ENCODE peak calls at places on chromosome 10, in eight cellular contexts. C, Q, F, D, E, L, N and V are unnamed samples.

GRCh38 chr10:58453098-58453497 is 59.6 kb upstream of the BICC1 start:
- DNase-seq in N (no peak), Q (no peak), F (no peak), D (no peak), C (no peak), L (no peak), E (no peak), V (no peak)

GRCh38 chr10:127344346-127344745 is 148.0 kb upstream of the INSYN2A start:
- DNase-seq in L (no peak), N (no peak), E (no peak), C (no peak), Q (no peak), D (no peak), F (no peak), V (no peak)

GRCh38 chr10:100518761-100519241 is 860 bp downstream of the SEC31B start:
- DNase-seq in E (peak; percentile 87), Q (peak; percentile 86), C (peak; percentile 53), N (peak; percentile 58), L (no peak), F (no peak), D (peak; percentile 73), V (peak; percentile 70)

GRCh38 chr10:108250954-108251620 is 1086.6 kb upstream of the SORCS1 start:
- DNase-seq in N (no peak), C (no peak), E (no peak), L (no peak), D (no peak), F (no peak), Q (no peak), V (no peak)

GRCh38 chr10:99781734-99782429 is 558 bp upstream of the ABCC2 start:
- DNase-seq in F (no peak), D (no peak), Q (peak; percentile 37), C (no peak), E (no peak), L (no peak), N (no peak), V (no peak)

GRCh38 chr10:79223346-79224048 is 123.8 kb upstream of the PPIF start:
- DNase-seq in Q (peak; percentile 87), C (no peak), F (no peak), N (no peak), L (no peak), E (no peak), D (peak; percentile 78), V (peak; percentile 52)

GRCh38 chr10:133166828-133167692 is 7.0 kb downstream of the KNDC1 start:
- DNase-seq in D (peak; percentile 50), N (no peak), E (peak; percentile 37), C (peak; percentile 65), Q (no peak), F (no peak), L (no peak), V (no peak)

GRCh38 chr10:131252586-131253276 is 58.8 kb downstream of the TCERG1L start:
- DNase-seq in E (no peak), N (no peak), C (no peak), D (no peak), L (no peak), Q (no peak), F (no peak), V (no peak)

GRCh38 chr10:14009315-14010082 is 321.2 kb downstream of the FRMD4A start:
- DNase-seq in E (no peak), Q (no peak), D (no peak), L (no peak), N (no peak), C (no peak), F (peak; percentile 49), V (no peak)

GRCh38 chr10:119504651-119505050 is 37.9 kb downstream of the RGS10 start:
- DNase-seq in C (no peak), E (no peak), N (no peak), F (no peak), D (no peak), Q (no peak), L (no peak), V (no peak)

GRCh38 chr10:44233561-44234470 is 151.1 kb downstream of the CXCL12 start:
- DNase-seq in Q (no peak), D (peak; percentile 48), C (no peak), E (no peak), F (no peak), N (no peak), L (no peak), V (peak; percentile 96)

GRCh38 chr10:89283988-89284475 is 17.8 kb upstream of the IFIT2 start:
- DNase-seq in Q (peak; percentile 65), N (peak; percentile 64), F (no peak), L (peak; percentile 85), D (no peak), E (peak; percentile 83), C (no peak), V (peak; percentile 85)

GRCh38 chr10:129756912-129757861 is 206.9 kb downstream of the EBF3 start:
- DNase-seq in C (no peak), Q (peak; percentile 17), D (no peak), L (no peak), E (no peak), N (no peak), F (no peak), V (no peak)

GRCh38 chr10:131430716-131431402 is 119.3 kb upstream of the TCERG1L start:
- DNase-seq in C (no peak), F (no peak), N (no peak), Q (no peak), D (no peak), L (no peak), E (no peak), V (no peak)

GRCh38 chr10:27513451-27514191 is 9.5 kb downstream of the RAB18 start:
- DNase-seq in C (no peak), Q (no peak), E (no peak), N (no peak), L (no peak), D (peak; percentile 6), F (no peak), V (peak; percentile 69)

GRCh38 chr10:34184901-34185386 is 630.2 kb downstream of the PARD3 start:
- DNase-seq in Q (no peak), N (no peak), F (no peak), L (no peak), C (no peak), E (no peak), D (no peak), V (no peak)

GRCh38 chr10:84539244-84539643 is 210.9 kb downstream of the CCSER2 start:
- DNase-seq in Q (peak; percentile 61), F (no peak), L (no peak), D (no peak), E (no peak), N (no peak), C (no peak), V (no peak)

GRCh38 chr10:124719213-124719851 is 24.8 kb downstream of the FAM53B start:
- DNase-seq in N (no peak), L (no peak), D (peak; percentile 71), F (peak; percentile 16), E (peak; percentile 98), C (peak; percentile 96), Q (peak; percentile 85), V (peak; percentile 63)

GRCh38 chr10:125160856-125161569 is 650 bp upstream of the CTBP2 start:
- DNase-seq in E (peak; percentile 70), Q (peak; percentile 82), F (no peak), C (peak; percentile 65), L (peak; percentile 89), D (peak; percentile 95), N (peak; percentile 93), V (peak; percentile 97)

GRCh38 chr10:28365840-28366239 is 63.0 kb upstream of the MPP7 start:
- DNase-seq in D (no peak), C (no peak), F (no peak), L (no peak), Q (no peak), N (no peak), E (no peak), V (no peak)

GRCh38 chr10:18104223-18104872 is 35.9 kb upstream of the CACNB2 start:
- DNase-seq in D (peak; percentile 18), E (peak; percentile 39), C (no peak), F (no peak), N (peak; percentile 33), Q (peak; percentile 77), L (no peak), V (peak; percentile 45)